ENCODE peak calls at places on chromosomes 16 and 17, in seven cellular contexts. L is GM12865, I is body of pancreas, E is AG10803, U is cardiac muscle cell, Z is endothelial cell of umbilical vein, Q is IMR-90. W is an unnamed sample.

GRCh38 chr17:31653710-31654109 is 205.3 kb downstream of the COPRS start:
- DNase-seq in Q (no peak), U (no peak), Z (peak), I (no peak), E (no peak), L (no peak), W (no peak)

GRCh38 chr17:44907696-44908470 is 7.4 kb downstream of the GFAP start:
- DNase-seq in E (peak), U (no peak), Q (no peak), Z (no peak), I (no peak), L (no peak), W (no peak)

GRCh38 chr17:59366773-59367656 is 35.6 kb downstream of the YPEL2 start:
- DNase-seq in Z (peak), I (peak), E (peak), Q (peak), U (peak), L (no peak), W (peak)

GRCh38 chr17:33049781-33050414 is 58.3 kb downstream of the SPACA3 start:
- DNase-seq in L (peak), U (peak), Q (peak), Z (peak), E (peak), I (peak), W (no peak)

GRCh38 chr17:14461131-14461530 is 160.2 kb downstream of the HS3ST3B1 start:
- DNase-seq in Z (no peak), I (no peak), E (no peak), L (no peak), U (no peak), Q (no peak), W (no peak)

GRCh38 chr16:88705076-88705684 is 1.0 kb downstream of the RNF166 start:
- DNase-seq in Z (peak), L (no peak), Q (peak), E (peak), I (no peak), U (peak), W (no peak)

GRCh38 chr17:72104863-72105234 is 16.0 kb upstream of the SOX9 start:
- DNase-seq in Q (no peak), E (no peak), Z (no peak), U (no peak), L (no peak), I (no peak), W (no peak)

GRCh38 chr16:21001262-21001661 is 100.7 kb downstream of the LYRM1 start:
- DNase-seq in I (peak), Z (peak), U (peak), E (peak), L (peak), Q (peak), W (no peak)

GRCh38 chr16:57544129-57544653 is 1.7 kb downstream of the ADGRG5 start:
- DNase-seq in E (no peak), Q (no peak), L (peak), Z (no peak), I (no peak), U (no peak), W (peak)

GRCh38 chr17:45366691-45367090 is 49.9 kb upstream of the MAP3K14 start:
- DNase-seq in Q (no peak), Z (no peak), L (no peak), E (no peak), I (no peak), U (no peak), W (peak)

GRCh38 chr17:35588196-35588920 is 1.2 kb downstream of the AP2B1 start:
- DNase-seq in I (no peak), U (no peak), Z (peak), L (peak), Q (peak), E (peak), W (no peak)

DNA sequence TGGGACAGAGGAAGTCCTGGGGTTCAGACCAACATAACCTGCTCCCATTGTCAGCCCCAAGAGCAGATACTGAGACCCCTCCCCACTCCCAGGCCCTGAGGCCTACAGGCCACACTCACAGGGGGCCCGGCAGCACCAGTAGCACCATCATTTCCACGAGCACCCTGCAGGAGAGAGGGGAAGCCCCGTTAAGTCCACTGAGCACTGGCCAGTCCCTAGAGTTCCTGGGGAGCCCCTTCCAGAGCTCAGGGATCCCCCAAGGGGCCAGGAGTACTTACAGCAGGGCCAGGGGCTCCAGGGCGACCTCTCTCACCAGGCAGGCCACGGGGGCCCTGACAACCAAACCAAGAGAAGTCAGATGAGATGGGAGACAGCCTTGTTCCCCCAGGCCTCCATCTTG is 5.4 kb downstream of the COL1A1 start:
- DNase-seq in I (no peak), Z (no peak), E (peak), U (no peak), L (no peak), Q (peak), W (no peak)
- H3K4me3 ChIP-seq in I (no peak), Z (no peak), E (peak), U (no peak), L (no peak), Q (no peak), W (no peak)

GRCh38 chr16:86227801-86228200 is 282.5 kb upstream of the FOXF1 start:
- DNase-seq in Q (peak), E (peak), Z (no peak), I (no peak), L (no peak), U (no peak), W (no peak)

GRCh38 chr16:86229283-86229682 is 281.0 kb upstream of the FOXF1 start:
- DNase-seq in Z (no peak), E (no peak), L (no peak), Q (no peak), I (no peak), U (no peak), W (no peak)

GRCh38 chr16:86227041-86227440 is 283.3 kb upstream of the FOXF1 start:
- DNase-seq in I (no peak), E (no peak), U (no peak), Z (no peak), L (no peak), Q (no peak), W (no peak)

GRCh38 chr16:86229866-86230656 is 280.3 kb upstream of the FOXF1 start:
- DNase-seq in U (no peak), Z (no peak), E (no peak), I (no peak), Q (no peak), L (no peak), W (no peak)

GRCh38 chr16:86228713-86229112 is 281.6 kb upstream of the FOXF1 start:
- DNase-seq in I (no peak), Q (no peak), L (no peak), Z (no peak), E (no peak), U (no peak), W (no peak)
- H3K4me3 ChIP-seq in I (no peak), Q (no peak), L (no peak), Z (no peak), E (no peak), U (no peak), W (no peak)

GRCh38 chr17:66351053-66351452 is 48.6 kb downstream of the PRKCA start:
- DNase-seq in L (no peak), Z (no peak), I (peak), U (no peak), Q (no peak), E (no peak), W (peak)
- H3K4me3 ChIP-seq in L (no peak), Z (no peak), I (no peak), U (no peak), Q (no peak), E (no peak), W (no peak)

GRCh38 chr17:75941442-75941819 is 589 bp upstream of the FBF1 start:
- DNase-seq in Q (no peak), E (no peak), Z (no peak), U (no peak), I (peak), L (no peak), W (no peak)
- H3K4me3 ChIP-seq in Q (peak), E (peak), Z (no peak), U (peak), I (no peak), L (peak), W (no peak)